ENCODE peak calls at places on chromosomes 12 and 14, in seven cellular contexts. Q is mesendoderm, H is IMR-90, U is H1, V is neuronal stem cell, M is trophoblast cell, P is mesenchymal stem cell. K is an unnamed sample.
A peak's percentile ranks its signal among the peaks of the same experiment; 100 is the strongest.

GRCh38 chr12:87233636-87234035 is 795.6 kb downstream of the C12orf50 start:
- DNase-seq in Q (no peak), H (peak; percentile 25), U (no peak), V (no peak), M (no peak), P (no peak), K (no peak)

GRCh38 chr14:96415559-96415958 is 23.6 kb downstream of the AK7 start:
- DNase-seq in Q (no peak), H (no peak), U (no peak), V (no peak), M (no peak), P (no peak), K (no peak)

GRCh38 chr12:29149691-29150382 is 759 bp downstream of the FAR2 start:
- DNase-seq in Q (peak; percentile 38), H (no peak), U (no peak), V (no peak), M (no peak), P (no peak), K (peak; percentile 56)

GRCh38 chr12:25840678-25841077 is 117.8 kb upstream of the RASSF8 start:
- DNase-seq in Q (no peak), H (peak; percentile 79), U (no peak), V (no peak), M (no peak), P (no peak), K (no peak)

GRCh38 chr12:40336573-40337199 is 111.9 kb downstream of the LRRK2 start:
- DNase-seq in Q (no peak), H (peak; percentile 5), U (no peak), V (no peak), M (peak; percentile 46), P (peak; percentile 17), K (no peak)

GRCh38 chr12:116389990-116390655 is 112.6 kb upstream of the MED13L start:
- DNase-seq in Q (no peak), H (peak; percentile 98), U (no peak), V (no peak), M (peak; percentile 92), P (peak; percentile 87), K (no peak)

GRCh38 chr12:15304296-15304695 is 18.0 kb upstream of the PTPRO start:
- DNase-seq in Q (no peak), H (no peak), U (no peak), V (no peak), M (no peak), P (no peak), K (no peak)

GRCh38 chr12:111434680-111435338 is 29.1 kb downstream of the SH2B3 start:
- DNase-seq in Q (no peak), H (peak; percentile 62), U (no peak), V (no peak), M (no peak), P (peak; percentile 79), K (no peak)

GRCh38 chr12:10213168-10214130 is 772 bp downstream of the GABARAPL1 start:
- DNase-seq in Q (peak; percentile 80), H (peak; percentile 87), U (no peak), V (no peak), M (peak; percentile 76), P (peak; percentile 92), K (peak; percentile 63)

GRCh38 chr12:68158427-68158826 is 1.1 kb downstream of the IFNG start:
- DNase-seq in Q (peak; percentile 45), H (no peak), U (no peak), V (no peak), M (peak; percentile 21), P (peak; percentile 8), K (no peak)

GRCh38 chr12:63945777-63946176 is 101.3 kb downstream of the SRGAP1 start:
- DNase-seq in Q (no peak), H (no peak), U (no peak), V (no peak), M (no peak), P (no peak), K (no peak)

GRCh38 chr14:52883658-52884057 is 67.2 kb downstream of the FERMT2 start:
- DNase-seq in Q (peak; percentile 49), H (no peak), U (no peak), V (no peak), M (peak; percentile 48), P (no peak), K (no peak)

GRCh38 chr12:85626782-85627171 is 209.4 kb downstream of the RASSF9 start:
- DNase-seq in Q (no peak), H (no peak), U (no peak), V (no peak), M (no peak), P (no peak), K (no peak)

GRCh38 chr14:50045039-50045711 is 71.2 kb downstream of the VCPKMT start:
- DNase-seq in Q (no peak), H (peak; percentile 88), U (no peak), V (no peak), M (peak; percentile 26), P (peak; percentile 38), K (no peak)

GRCh38 chr14:31410048-31410654 is 10.2 kb downstream of the HEATR5A start:
- DNase-seq in Q (no peak), H (no peak), U (no peak), V (no peak), M (no peak), P (no peak), K (no peak)

GRCh38 chr14:32920696-32921276 is 17.9 kb upstream of the NPAS3 start:
- DNase-seq in Q (no peak), H (no peak), U (no peak), V (no peak), M (no peak), P (no peak), K (no peak)

GRCh38 chr12:111056618-111057521 is 136.5 kb upstream of the MYL2 start:
- DNase-seq in Q (peak; percentile 25), H (no peak), U (no peak), V (no peak), M (no peak), P (no peak), K (no peak)

GRCh38 chr14:79204591-79204990 is 1006.7 kb downstream of the DIO2 start:
- DNase-seq in Q (no peak), H (no peak), U (no peak), V (no peak), M (no peak), P (no peak), K (no peak)

DNA sequence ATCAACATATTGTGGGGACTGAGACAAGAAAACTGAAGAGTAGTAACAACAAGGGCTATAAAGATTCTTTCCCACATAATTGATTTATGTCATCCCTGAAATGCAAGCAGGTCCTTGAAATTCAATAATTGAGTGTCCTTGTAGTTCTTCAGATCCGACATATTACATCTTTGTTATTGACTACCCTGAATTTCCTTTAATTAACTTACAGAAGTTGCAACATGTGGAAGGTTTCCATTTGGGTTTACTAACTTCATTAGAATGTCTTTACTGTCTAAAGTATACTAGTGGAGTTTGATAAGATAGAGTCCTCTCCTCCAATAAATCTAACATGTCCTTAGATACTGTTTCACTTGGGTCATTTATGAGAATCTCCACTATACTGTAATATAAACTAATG is 951.8 kb downstream of the SLC6A15 start:
- DNase-seq in Q (no peak), H (no peak), U (no peak), V (no peak), M (no peak), P (no peak), K (no peak)
- H3K4ac ChIP-seq in Q (no peak overlapping the region), H (no peak overlapping the region), U (no peak overlapping the region), V (no peak overlapping the region), M (no peak overlapping the region), P (no peak overlapping the region), K (no peak overlapping the region)

DNA sequence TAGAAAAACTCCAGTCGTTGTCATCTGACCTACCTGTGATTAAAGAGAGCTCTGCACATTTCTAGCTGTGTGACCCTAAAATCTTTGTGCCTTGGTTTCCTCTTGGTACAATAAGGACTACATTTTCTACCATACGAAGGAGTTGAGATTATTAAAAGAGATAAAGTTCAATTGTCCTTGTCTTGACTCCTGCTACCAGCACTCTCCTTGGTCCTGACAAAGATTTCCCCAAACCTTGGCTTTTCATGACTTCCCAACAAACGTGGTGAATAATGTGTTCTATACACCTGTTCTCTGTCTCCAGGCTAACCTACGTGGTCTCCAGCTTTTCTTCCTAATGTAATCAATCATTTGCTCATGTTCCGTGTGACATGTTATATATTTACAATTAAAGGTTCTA is 223.5 kb downstream of the MSRB3 start:
- DNase-seq in Q (no peak), H (no peak), U (no peak), V (no peak), M (no peak), P (no peak), K (no peak)
- H3K4ac ChIP-seq in Q (no peak overlapping the region), H (no peak overlapping the region), U (no peak overlapping the region), V (no peak overlapping the region), M (no peak overlapping the region), P (no peak overlapping the region), K (no peak overlapping the region)

DNA sequence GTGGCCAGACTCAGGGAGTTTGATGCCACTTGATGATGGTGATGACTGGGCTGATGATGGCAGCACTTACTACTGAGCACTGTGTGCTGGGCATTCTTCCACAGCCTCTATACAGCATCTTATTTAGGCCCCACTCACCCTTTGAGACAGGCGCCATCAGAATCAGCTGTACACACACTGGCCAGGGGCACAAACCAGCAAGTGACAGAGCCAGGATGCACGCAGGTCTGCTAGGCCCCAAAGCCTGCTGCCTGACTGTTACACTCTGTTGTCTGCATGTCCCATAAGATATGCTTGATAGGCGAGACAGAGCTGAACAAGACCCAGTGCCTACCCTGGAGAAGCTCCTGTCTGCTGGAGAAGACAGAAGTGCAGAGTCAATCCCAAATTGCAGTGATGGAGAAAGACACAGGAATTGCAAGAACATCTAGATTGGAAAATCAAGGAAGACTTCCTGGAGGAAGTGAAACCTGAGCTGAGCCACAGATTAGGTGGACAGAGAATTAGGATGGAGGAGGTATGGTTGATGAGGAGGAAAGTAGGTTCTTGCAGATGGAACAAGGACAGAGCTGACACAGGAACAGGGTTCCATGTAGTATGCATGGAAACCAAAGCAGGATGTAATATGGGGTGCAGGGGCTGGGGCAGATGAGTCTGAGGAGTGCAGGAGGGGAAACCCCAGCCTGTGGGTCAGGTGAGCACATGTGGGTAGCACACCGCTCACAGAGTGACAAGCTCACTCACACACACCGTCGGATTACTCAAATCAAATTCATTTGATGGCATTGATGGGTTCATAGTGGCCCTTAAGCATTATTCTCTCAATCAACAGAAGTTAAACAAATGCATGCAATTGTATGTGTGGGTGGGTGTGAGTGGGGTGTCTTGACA is 117.3 kb downstream of the BEGAIN start:
- DNase-seq in Q (no peak), H (no peak), U (no peak), V (no peak), M (no peak), P (no peak), K (no peak)
- H3K4ac ChIP-seq in Q (no peak overlapping the region), H (no peak overlapping the region), U (no peak overlapping the region), V (no peak overlapping the region), M (no peak overlapping the region), P (no peak overlapping the region), K (no peak overlapping the region)

GRCh38 chr14:61438860-61439765 is 117.7 kb downstream of the PRKCH start:
- DNase-seq in Q (peak; percentile 88), H (peak; percentile 57), U (no peak), V (peak; percentile 12), M (peak; percentile 46), P (peak; percentile 76), K (peak; percentile 41)

GRCh38 chr14:61439779-61440418 is 118.5 kb downstream of the PRKCH start:
- DNase-seq in Q (no peak), H (no peak), U (no peak), V (no peak), M (no peak), P (no peak), K (no peak)

GRCh38 chr14:61437383-61437782 is 116.0 kb downstream of the PRKCH start:
- DNase-seq in Q (no peak), H (no peak), U (no peak), V (no peak), M (no peak), P (peak; percentile 30), K (no peak)

GRCh38 chr14:61438036-61438435 is 116.7 kb downstream of the PRKCH start:
- DNase-seq in Q (peak; percentile 25), H (no peak), U (no peak), V (no peak), M (no peak), P (no peak), K (no peak)

GRCh38 chr14:61438497-61438859 is 117.1 kb downstream of the PRKCH start:
- DNase-seq in Q (no peak), H (no peak), U (no peak), V (no peak), M (peak; percentile 42), P (peak; percentile 21), K (no peak)
- H3K4ac ChIP-seq in Q (peak overlapping the region; percentile 36), H (no peak overlapping the region), U (no peak overlapping the region), V (no peak overlapping the region), M (no peak overlapping the region), P (no peak overlapping the region), K (no peak overlapping the region)